ENCODE peak calls at places on chromosomes 2 and 18, in nine cellular contexts. N is stimulated activated CD4-positive, alpha-beta T cell treated with anti-CD3 and anti-CD28 coated beads, Interleukin-4, amount 100 ng/mL, for 48 hours; U is occipital lobe; L is head of caudate nucleus; D is AG04449; V is activated CD8-positive, alpha-beta memory T cell treated with anti-CD3 and anti-CD28 coated beads, Interleukin-2, amount 50 U/mL, for 48 hours; Y is EH; G is OCI-M1; M is T-helper 2 cell. F is an unnamed sample.

GRCh38 chr2:215579809-215580208 is 143.9 kb upstream of the FN1 start:
- DNase-seq in N (no peak), U (no peak), L (no peak), D (peak; percentile 76), V (no peak), Y (peak; percentile 90), G (no peak), M (no peak), F (no peak)

GRCh38 chr2:122758967-122759366 is 1003.5 kb downstream of the TSN start:
- DNase-seq in N (no peak), U (no peak), L (no peak), D (no peak), V (no peak), Y (no peak), G (peak; percentile 80), M (no peak), F (no peak)

GRCh38 chr2:165621086-165621560 is 151.6 kb downstream of the CSRNP3 start:
- DNase-seq in N (no peak), U (no peak), L (no peak), D (no peak), V (no peak), Y (peak; percentile 20), G (no peak), M (no peak), F (no peak)

GRCh38 chr2:224260605-224261004 is 141.3 kb downstream of the FAM124B start:
- DNase-seq in N (no peak), U (no peak), L (no peak), D (no peak), V (no peak), Y (peak; percentile 41), G (no peak), M (no peak), F (no peak)

GRCh38 chr2:59654753-59655152 is 898.7 kb downstream of the BCL11A start:
- DNase-seq in N (no peak), U (no peak), L (no peak), D (no peak), V (no peak), Y (no peak), G (no peak), M (no peak), F (no peak)

GRCh38 chr2:218806346-218806978 is 24.5 kb downstream of the CYP27A1 start:
- DNase-seq in N (no peak), U (no peak), L (no peak), D (peak; percentile 99), V (no peak), Y (peak; percentile 99), G (peak; percentile 97), M (no peak), F (no peak)

GRCh38 chr18:28189400-28190239 is 12.7 kb upstream of the CDH2 start:
- DNase-seq in N (peak; percentile 8), U (no peak), L (no peak), D (no peak), V (no peak), Y (peak; percentile 80), G (peak; percentile 62), M (no peak), F (no peak)

GRCh38 chr18:48763714-48764100 is 187.1 kb downstream of the SMAD7 start:
- DNase-seq in N (no peak), U (no peak), L (no peak), D (no peak), V (no peak), Y (no peak), G (no peak), M (no peak), F (no peak)

GRCh38 chr18:61606759-61607158 is 273.5 kb downstream of the CDH20 start:
- DNase-seq in N (no peak), U (no peak), L (peak; percentile 4), D (peak; percentile 71), V (no peak), Y (peak; percentile 98), G (peak; percentile 83), M (no peak), F (no peak)

GRCh38 chr2:230231251-230231650 is 5.7 kb downstream of the SP140 start:
- DNase-seq in N (no peak), U (no peak), L (no peak), D (no peak), V (no peak), Y (no peak), G (no peak), M (no peak), F (no peak)

GRCh38 chr2:631741-632140 is 45.5 kb downstream of the TMEM18 start:
- DNase-seq in N (no peak), U (no peak), L (no peak), D (no peak), V (no peak), Y (no peak), G (no peak), M (no peak), F (no peak)

GRCh38 chr2:102251849-102252203 is 59.5 kb upstream of the IL1RL1 start:
- DNase-seq in N (no peak), U (no peak), L (no peak), D (no peak), V (no peak), Y (no peak), G (no peak), M (no peak), F (no peak)

GRCh38 chr2:181621779-181622490 is 35.0 kb downstream of the CERKL start:
- DNase-seq in N (no peak), U (no peak), L (no peak), D (no peak), V (no peak), Y (no peak), G (no peak), M (no peak), F (no peak)

GRCh38 chr2:12304494-12305228 is 412.1 kb upstream of the TRIB2 start:
- DNase-seq in N (no peak), U (no peak), L (no peak), D (no peak), V (no peak), Y (peak; percentile 14), G (no peak), M (no peak), F (no peak)

GRCh38 chr18:48345596-48345995 is 63.6 kb downstream of the ZBTB7C start:
- DNase-seq in N (no peak), U (no peak), L (no peak), D (no peak), V (no peak), Y (peak; percentile 45), G (peak; percentile 39), M (no peak), F (no peak)

GRCh38 chr2:137886432-137886831 is 77.8 kb upstream of the HNMT start:
- DNase-seq in N (no peak), U (no peak), L (no peak), D (no peak), V (no peak), Y (no peak), G (peak; percentile 21), M (no peak), F (no peak)

GRCh38 chr2:145305854-145306253 is 785.9 kb upstream of the ZEB2 start:
- DNase-seq in N (no peak), U (no peak), L (no peak), D (no peak), V (no peak), Y (peak; percentile 2), G (no peak), M (no peak), F (no peak)

F was measured in T-helper 17 cell.